ENCODE peak calls at places on chromosomes 1 and 21, in ten cellular contexts. One of them, this sample, is unnamed.

GRCh38 chr1:100941098-100941527 is 45.2 kb downstream of the SLC30A7 start:
- DNase-seq in NCI-H446 treated with DMSO at 0.1 percent for 48 hours: no peak
- DNase-seq in right cardiac atrium: no peak
- DNase-seq in NCI-H1092 treated with DMSO at 0.1 percent for 48 hours: no peak
- DNase-seq in naive B cell: no peak
- DNase-seq in left colon: no peak
- DNase-seq in HT-29: no peak
- DNase-seq in CD4-positive, CD25-positive, alpha-beta regulatory T cell: no peak
- DNase-seq in HS-27A: no peak
- DNase-seq in SIG-M5: no peak
- DNase-seq in this sample: no peak

GRCh38 chr1:92883297-92883696 is 51.5 kb downstream of the RPL5 start:
- DNase-seq in HS-27A: no peak
- DNase-seq in NCI-H446 treated with DMSO at 0.1 percent for 48 hours: no peak
- DNase-seq in right cardiac atrium: no peak
- DNase-seq in NCI-H1092 treated with DMSO at 0.1 percent for 48 hours: no peak
- DNase-seq in HT-29: no peak
- DNase-seq in SIG-M5: no peak
- DNase-seq in naive B cell: no peak
- DNase-seq in left colon: no peak
- DNase-seq in CD4-positive, CD25-positive, alpha-beta regulatory T cell: no peak
- DNase-seq in this sample: no peak

GRCh38 chr1:11134352-11135266 is 34.9 kb upstream of the EXOSC10 start:
- DNase-seq in CD4-positive, CD25-positive, alpha-beta regulatory T cell: no peak
- DNase-seq in SIG-M5: no peak
- DNase-seq in HT-29: no peak
- DNase-seq in NCI-H1092 treated with DMSO at 0.1 percent for 48 hours: peak
- DNase-seq in NCI-H446 treated with DMSO at 0.1 percent for 48 hours: peak
- DNase-seq in right cardiac atrium: peak
- DNase-seq in HS-27A: no peak
- DNase-seq in naive B cell: no peak
- DNase-seq in left colon: no peak
- DNase-seq in this sample: peak

GRCh38 chr1:55378582-55378981 is 163.4 kb upstream of the USP24 start:
- DNase-seq in SIG-M5: no peak
- DNase-seq in NCI-H446 treated with DMSO at 0.1 percent for 48 hours: peak
- DNase-seq in naive B cell: no peak
- DNase-seq in right cardiac atrium: peak
- DNase-seq in NCI-H1092 treated with DMSO at 0.1 percent for 48 hours: peak
- DNase-seq in HS-27A: no peak
- DNase-seq in CD4-positive, CD25-positive, alpha-beta regulatory T cell: peak
- DNase-seq in left colon: no peak
- DNase-seq in HT-29: peak
- DNase-seq in this sample: peak

GRCh38 chr1:200510228-200510623 is 100.4 kb upstream of the ZNF281 start:
- DNase-seq in naive B cell: peak
- DNase-seq in left colon: peak
- DNase-seq in NCI-H446 treated with DMSO at 0.1 percent for 48 hours: peak
- DNase-seq in CD4-positive, CD25-positive, alpha-beta regulatory T cell: peak
- DNase-seq in right cardiac atrium: peak
- DNase-seq in HS-27A: peak
- DNase-seq in SIG-M5: no peak
- DNase-seq in HT-29: peak
- DNase-seq in NCI-H1092 treated with DMSO at 0.1 percent for 48 hours: peak
- DNase-seq in this sample: peak

GRCh38 chr1:66253330-66253921 is 280.5 kb upstream of the SGIP1 start:
- DNase-seq in NCI-H1092 treated with DMSO at 0.1 percent for 48 hours: peak
- DNase-seq in naive B cell: peak
- DNase-seq in right cardiac atrium: no peak
- DNase-seq in left colon: no peak
- DNase-seq in HS-27A: peak
- DNase-seq in SIG-M5: no peak
- DNase-seq in NCI-H446 treated with DMSO at 0.1 percent for 48 hours: peak
- DNase-seq in CD4-positive, CD25-positive, alpha-beta regulatory T cell: peak
- DNase-seq in HT-29: peak
- DNase-seq in this sample: peak

GRCh38 chr21:45383111-45383614 is 21.8 kb upstream of the COL18A1 start:
- DNase-seq in SIG-M5: no peak
- DNase-seq in HS-27A: no peak
- DNase-seq in NCI-H1092 treated with DMSO at 0.1 percent for 48 hours: no peak
- DNase-seq in naive B cell: no peak
- DNase-seq in NCI-H446 treated with DMSO at 0.1 percent for 48 hours: no peak
- DNase-seq in HT-29: no peak
- DNase-seq in CD4-positive, CD25-positive, alpha-beta regulatory T cell: no peak
- DNase-seq in left colon: no peak
- DNase-seq in right cardiac atrium: peak
- DNase-seq in this sample: no peak

GRCh38 chr21:19122371-19122770 is 718.8 kb upstream of the TMPRSS15 start:
- DNase-seq in HT-29: no peak
- DNase-seq in SIG-M5: no peak
- DNase-seq in left colon: no peak
- DNase-seq in right cardiac atrium: no peak
- DNase-seq in HS-27A: no peak
- DNase-seq in CD4-positive, CD25-positive, alpha-beta regulatory T cell: no peak
- DNase-seq in naive B cell: no peak
- DNase-seq in NCI-H1092 treated with DMSO at 0.1 percent for 48 hours: peak
- DNase-seq in NCI-H446 treated with DMSO at 0.1 percent for 48 hours: peak
- DNase-seq in this sample: no peak

GRCh38 chr1:240790851-240791250 is 178.9 kb upstream of the GREM2 start:
- DNase-seq in NCI-H1092 treated with DMSO at 0.1 percent for 48 hours: no peak
- DNase-seq in NCI-H446 treated with DMSO at 0.1 percent for 48 hours: no peak
- DNase-seq in HS-27A: no peak
- DNase-seq in right cardiac atrium: no peak
- DNase-seq in left colon: no peak
- DNase-seq in CD4-positive, CD25-positive, alpha-beta regulatory T cell: no peak
- DNase-seq in naive B cell: no peak
- DNase-seq in HT-29: no peak
- DNase-seq in SIG-M5: no peak
- DNase-seq in this sample: no peak

GRCh38 chr1:245173446-245174178 is 18.8 kb downstream of the KIF26B start:
- DNase-seq in left colon: no peak
- DNase-seq in NCI-H1092 treated with DMSO at 0.1 percent for 48 hours: no peak
- DNase-seq in CD4-positive, CD25-positive, alpha-beta regulatory T cell: no peak
- DNase-seq in HS-27A: no peak
- DNase-seq in naive B cell: no peak
- DNase-seq in SIG-M5: no peak
- DNase-seq in right cardiac atrium: no peak
- DNase-seq in NCI-H446 treated with DMSO at 0.1 percent for 48 hours: no peak
- DNase-seq in HT-29: peak
- DNase-seq in this sample: no peak

GRCh38 chr1:65317866-65318653 is 8.7 kb downstream of the DNAJC6 start:
- DNase-seq in NCI-H1092 treated with DMSO at 0.1 percent for 48 hours: no peak
- DNase-seq in CD4-positive, CD25-positive, alpha-beta regulatory T cell: no peak
- DNase-seq in NCI-H446 treated with DMSO at 0.1 percent for 48 hours: peak
- DNase-seq in right cardiac atrium: no peak
- DNase-seq in SIG-M5: no peak
- DNase-seq in naive B cell: no peak
- DNase-seq in HS-27A: no peak
- DNase-seq in left colon: no peak
- DNase-seq in HT-29: no peak
- DNase-seq in this sample: no peak

GRCh38 chr1:98098473-98098872 is 177.6 kb upstream of the DPYD start:
- DNase-seq in NCI-H1092 treated with DMSO at 0.1 percent for 48 hours: no peak
- DNase-seq in HS-27A: no peak
- DNase-seq in CD4-positive, CD25-positive, alpha-beta regulatory T cell: no peak
- DNase-seq in SIG-M5: no peak
- DNase-seq in NCI-H446 treated with DMSO at 0.1 percent for 48 hours: no peak
- DNase-seq in HT-29: no peak
- DNase-seq in naive B cell: no peak
- DNase-seq in left colon: no peak
- DNase-seq in right cardiac atrium: no peak
- DNase-seq in this sample: no peak

GRCh38 chr1:241998412-241998921 is 431 bp downstream of the MAP1LC3C start:
- DNase-seq in SIG-M5: peak
- DNase-seq in NCI-H1092 treated with DMSO at 0.1 percent for 48 hours: no peak
- DNase-seq in HT-29: peak
- DNase-seq in left colon: peak
- DNase-seq in naive B cell: peak
- DNase-seq in NCI-H446 treated with DMSO at 0.1 percent for 48 hours: no peak
- DNase-seq in HS-27A: peak
- DNase-seq in CD4-positive, CD25-positive, alpha-beta regulatory T cell: peak
- DNase-seq in right cardiac atrium: peak
- DNase-seq in this sample: peak